ENCODE peak calls at places on chromosomes 16 and 17, in five cellular contexts. O is tibial artery; A is CD4-positive, alpha-beta T cell; B is non-pigmented ciliary epithelial cell; J is NCI-H2171. E is an unnamed sample.
A peak's percentile ranks its signal among the peaks of the same experiment; 100 is the strongest.

GRCh38 chr17:11391134-11391533 is 150.1 kb downstream of the SHISA6 start:
- DNase-seq in B (no peak), J (no peak), O (no peak), A (no peak), E (no peak)

GRCh38 chr16:90032664-90033346 is 13.5 kb upstream of the DBNDD1 start:
- DNase-seq in O (no peak), B (no peak), A (no peak), J (no peak), E (no peak)

GRCh38 chr17:31211352-31212012 is 85.6 kb downstream of the OMG start:
- DNase-seq in A (no peak), O (no peak), B (no peak), J (no peak), E (no peak)

GRCh38 chr17:6366144-6366755 is 68.7 kb downstream of the AIPL1 start:
- DNase-seq in B (no peak), J (no peak), O (no peak), A (no peak), E (no peak)

GRCh38 chr17:47862621-47863440 is 11.9 kb upstream of the SP6 start:
- DNase-seq in O (no peak), B (peak; percentile 62), J (no peak), A (no peak), E (no peak)

GRCh38 chr17:78391051-78391431 is 12.6 kb downstream of the PGS1 start:
- DNase-seq in J (no peak), O (no peak), A (no peak), B (no peak), E (no peak)

GRCh38 chr16:57637020-57637419 is 8.6 kb downstream of the ADGRG1 start:
- DNase-seq in A (no peak), B (no peak), J (no peak), O (peak; percentile 42), E (no peak)

GRCh38 chr17:82178499-82179290 is 33.9 kb downstream of the CCDC57 start:
- DNase-seq in B (no peak), A (no peak), J (no peak), O (no peak), E (no peak)

GRCh38 chr17:9021985-9022552 is 759 bp downstream of the NTN1 start:
- DNase-seq in J (no peak), A (no peak), B (no peak), O (no peak), E (no peak)

GRCh38 chr17:27878776-27879562 is 14.2 kb downstream of the LYRM9 start:
- DNase-seq in O (no peak), A (peak; percentile 37), J (no peak), B (no peak), E (no peak)

GRCh38 chr17:49677134-49677932 is 564 bp downstream of the SPOP start:
- DNase-seq in A (peak; percentile 94), J (peak; percentile 90), B (peak; percentile 75), O (peak; percentile 96), E (peak; percentile 99)

GRCh38 chr17:78723001-78723796 is 58.9 kb downstream of the CYTH1 start:
- DNase-seq in J (no peak), A (no peak), O (no peak), B (no peak), E (no peak)

GRCh38 chr16:83899272-83899897 is 470 bp downstream of the MLYCD start:
- DNase-seq in B (no peak), A (peak; percentile 17), J (peak; percentile 7), O (peak; percentile 41), E (peak; percentile 50)

GRCh38 chr17:79340771-79341528 is 266.3 kb downstream of the ENGASE start:
- DNase-seq in J (no peak), O (no peak), A (no peak), B (no peak), E (no peak)

GRCh38 chr17:75454193-75454592 is 2.2 kb upstream of the TMEM94 start:
- DNase-seq in A (no peak), B (no peak), O (no peak), J (no peak), E (no peak)

GRCh38 chr16:78444-79145 is 570 bp downstream of the MPG start:
- DNase-seq in J (no peak), O (no peak), B (no peak), A (no peak), E (no peak)

GRCh38 chr17:8212312-8213180 is 2.2 kb upstream of the AURKB start:
- DNase-seq in O (no peak), B (no peak), J (no peak), A (no peak), E (no peak)

GRCh38 chr17:2950846-2951245 is 112.6 kb downstream of the OR1D5 start:
- DNase-seq in B (no peak), A (no peak), J (no peak), O (no peak), E (no peak)

GRCh38 chr16:83606486-83607030 is 201.2 kb upstream of the HSBP1 start:
- DNase-seq in B (no peak), J (no peak), O (no peak), A (no peak), E (peak; percentile 25)

GRCh38 chr17:36869856-36870617 is 67.2 kb upstream of the LHX1 start:
- DNase-seq in B (no peak), O (no peak), J (no peak), A (no peak), E (peak; percentile 50)

GRCh38 chr17:64276961-64277505 is 14.0 kb upstream of the TEX2 start:
- DNase-seq in J (no peak), O (no peak), B (no peak), A (no peak), E (no peak)

E was measured in Calu3.